ENCODE peak calls at places on chromosomes 6 and 20, in four cellular contexts. One of them, this sample, is unnamed.

GRCh38 chr20:22861231-22861980 is 173.7 kb upstream of the SSTR4 start:
- DNase-seq in CD8-positive, alpha-beta T cell: no peak
- DNase-seq in right cardiac atrium: no peak
- DNase-seq in NCI-H2081: no peak
- DNase-seq in this sample: no peak

GRCh38 chr20:14687317-14687716 is 349.9 kb upstream of the FLRT3 start:
- DNase-seq in NCI-H2081: no peak
- DNase-seq in CD8-positive, alpha-beta T cell: no peak
- DNase-seq in right cardiac atrium: no peak
- DNase-seq in this sample: no peak

GRCh38 chr6:36544228-36544627 is 3.1 kb downstream of the STK38 start:
- DNase-seq in right cardiac atrium: no peak
- DNase-seq in NCI-H2081: no peak
- DNase-seq in CD8-positive, alpha-beta T cell: peak
- DNase-seq in this sample: no peak

GRCh38 chr20:24275946-24276705 is 193.3 kb upstream of the SYNDIG1 start:
- DNase-seq in right cardiac atrium: no peak
- DNase-seq in CD8-positive, alpha-beta T cell: no peak
- DNase-seq in NCI-H2081: no peak
- DNase-seq in this sample: no peak

GRCh38 chr20:44394520-44395182 is 39.2 kb downstream of the HNF4A start:
- DNase-seq in NCI-H2081: no peak
- DNase-seq in right cardiac atrium: no peak
- DNase-seq in CD8-positive, alpha-beta T cell: no peak
- DNase-seq in this sample: no peak

GRCh38 chr6:168641455-168641854 is 200.5 kb downstream of the SMOC2 start:
- DNase-seq in CD8-positive, alpha-beta T cell: no peak
- DNase-seq in right cardiac atrium: no peak
- DNase-seq in NCI-H2081: no peak
- DNase-seq in this sample: no peak

GRCh38 chr6:134590449-134590848 is 272.5 kb upstream of the SGK1 start:
- DNase-seq in CD8-positive, alpha-beta T cell: no peak
- DNase-seq in right cardiac atrium: no peak
- DNase-seq in NCI-H2081: no peak
- DNase-seq in this sample: no peak

GRCh38 chr6:16337280-16337975 is 99.0 kb downstream of the GMPR start:
- DNase-seq in NCI-H2081: no peak
- DNase-seq in CD8-positive, alpha-beta T cell: no peak
- DNase-seq in right cardiac atrium: peak
- DNase-seq in this sample: no peak

GRCh38 chr6:106614131-106614530 is 15.2 kb downstream of the RTN4IP1 start:
- DNase-seq in NCI-H2081: no peak
- DNase-seq in CD8-positive, alpha-beta T cell: no peak
- DNase-seq in right cardiac atrium: no peak
- DNase-seq in this sample: no peak

GRCh38 chr6:34142599-34142998 is 3.3 kb downstream of the GRM4 start:
- DNase-seq in CD8-positive, alpha-beta T cell: no peak
- DNase-seq in right cardiac atrium: peak
- DNase-seq in NCI-H2081: no peak
- DNase-seq in this sample: no peak

This sample was measured in DMS153.